ENCODE peak calls at places on chromosomes 2 and 18, in four cellular contexts. N, K, Y and P are unnamed samples.

GRCh38 chr2:40420478-40420877 is 31.4 kb downstream of the SLC8A1 start:
- DNase-seq in N (no peak), Y (no peak), K (no peak), P (no peak)

GRCh38 chr18:60044290-60045006 is 144.7 kb downstream of the PMAIP1 start:
- DNase-seq in N (no peak), K (no peak), Y (no peak), P (no peak)

GRCh38 chr2:151302879-151303278 is 13.4 kb upstream of the NMI start:
- DNase-seq in N (no peak), Y (no peak), K (no peak), P (no peak)

GRCh38 chr18:65751145-65752085 is 603 bp downstream of the CDH7 start:
- DNase-seq in Y (no peak), K (no peak), N (peak; percentile 31), P (no peak)

GRCh38 chr2:25310965-25311865 is 30.5 kb downstream of the DNMT3A start:
- DNase-seq in Y (peak; percentile 91), K (peak; percentile 91), N (no peak), P (peak; percentile 69)

GRCh38 chr2:96359866-96360265 is 24.3 kb downstream of the NCAPH start:
- DNase-seq in Y (no peak), K (no peak), N (no peak), P (no peak)

GRCh38 chr2:47808614-47809013 is 25.7 kb downstream of the MSH6 start:
- DNase-seq in Y (no peak), N (no peak), K (no peak), P (no peak)

GRCh38 chr2:37635359-37636208 is 35.9 kb downstream of the CDC42EP3 start:
- DNase-seq in N (no peak), K (no peak), Y (no peak), P (no peak)

GRCh38 chr18:57221084-57221483 is 74.2 kb downstream of the BOD1L2 start:
- DNase-seq in K (no peak), Y (no peak), N (no peak), P (no peak)

GRCh38 chr2:25822190-25823117 is 55.8 kb downstream of the ASXL2 start:
- DNase-seq in N (peak; percentile 65), Y (peak; percentile 49), K (peak; percentile 46), P (peak; percentile 62)

GRCh38 chr2:235855011-235855410 is 313.2 kb downstream of the GBX2 start:
- DNase-seq in K (no peak), N (no peak), Y (no peak), P (no peak)

GRCh38 chr2:40364143-40364903 is 87.6 kb downstream of the SLC8A1 start:
- DNase-seq in K (no peak), Y (no peak), N (no peak), P (no peak)

GRCh38 chr18:76670564-76671288 is 151.6 kb upstream of the ZNF236 start:
- DNase-seq in N (peak; percentile 55), Y (no peak), K (no peak), P (no peak)

GRCh38 chr2:229591611-229592010 is 122.7 kb downstream of the DNER start:
- DNase-seq in K (no peak), N (no peak), Y (no peak), P (no peak)

GRCh38 chr18:9973461-9973860 is 59.6 kb downstream of the VAPA start:
- DNase-seq in N (no peak), K (no peak), Y (no peak), P (no peak)

GRCh38 chr18:39341106-39341505 is 1775.5 kb upstream of the CELF4 start:
- DNase-seq in N (no peak), K (no peak), Y (no peak), P (no peak)

GRCh38 chr2:11775384-11775783 is 29.0 kb downstream of the LPIN1 start:
- DNase-seq in N (no peak), Y (no peak), K (no peak), P (no peak)

GRCh38 chr2:197929886-197930227 is 125.5 kb downstream of the PLCL1 start:
- DNase-seq in N (no peak), K (no peak), Y (no peak), P (no peak)

GRCh38 chr2:10245021-10245420 is 57.7 kb upstream of the HPCAL1 start:
- DNase-seq in N (no peak), Y (no peak), K (no peak), P (no peak)

GRCh38 chr2:4914551-4914950 is 777.6 kb upstream of the SOX11 start:
- DNase-seq in Y (no peak), N (no peak), K (no peak), P (no peak)

GRCh38 chr18:48037481-48038271 is 107.2 kb upstream of the SMAD2 start:
- DNase-seq in Y (peak; percentile 48), K (peak; percentile 80), N (peak; percentile 77), P (no peak)

GRCh38 chr2:96842600-96842999 is 1.2 kb downstream of the ANKRD23 start:
- DNase-seq in Y (no peak), K (no peak), N (no peak), P (peak; percentile 90)

GRCh38 chr2:182543746-182544525 is 117.1 kb upstream of the PDE1A start:
- DNase-seq in N (no peak), K (no peak), Y (no peak), P (no peak)

GRCh38 chr2:85733121-85733960 is 20.4 kb upstream of the ATOH8 start:
- DNase-seq in N (no peak), Y (no peak), K (no peak), P (peak; percentile 27)

GRCh38 chr18:48216639-48217280 is 192.4 kb downstream of the ZBTB7C start:
- DNase-seq in K (no peak), Y (no peak), N (no peak), P (peak; percentile 69)

GRCh38 chr2:68225119-68225632 is 27.2 kb downstream of the PPP3R1 start:
- DNase-seq in N (peak; percentile 39), Y (peak; percentile 26), K (peak; percentile 18), P (peak; percentile 41)

DNA sequence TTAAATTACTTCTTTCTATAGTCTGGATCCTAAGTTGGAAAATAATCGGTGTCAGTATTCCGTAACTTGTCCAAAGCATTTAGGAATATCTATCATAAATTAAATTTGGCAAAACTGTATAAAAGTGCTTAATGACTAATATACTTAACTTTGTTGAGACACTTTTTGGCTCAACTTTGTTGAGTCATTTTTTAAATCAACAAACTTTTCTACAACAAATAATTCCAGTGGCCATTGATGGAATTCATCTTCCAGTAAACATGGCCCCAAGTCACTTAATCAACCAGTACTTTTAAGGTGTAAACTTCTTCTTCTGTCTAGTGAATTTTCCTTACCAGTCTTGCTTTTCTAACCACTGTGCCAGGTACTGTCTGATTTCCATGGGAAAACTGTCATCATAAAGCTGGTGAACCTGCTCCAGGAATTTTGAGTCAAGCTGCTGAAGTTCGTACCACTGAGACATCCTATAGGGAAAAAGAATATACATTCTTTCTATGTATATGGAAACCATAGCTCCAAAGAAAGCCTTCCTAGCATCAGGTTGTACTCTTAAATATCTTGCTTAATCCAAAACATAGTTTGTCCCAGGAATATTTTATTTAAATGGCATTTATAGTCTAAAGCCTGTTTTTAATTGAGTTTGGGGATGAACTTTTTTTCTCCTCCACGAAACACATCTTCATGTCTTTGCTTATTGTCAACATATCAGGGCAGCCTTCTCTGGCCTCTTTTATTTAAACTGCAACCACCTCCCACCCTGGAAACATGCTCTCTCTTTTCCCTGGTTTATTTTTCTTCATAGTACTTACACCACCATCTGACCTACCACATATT is 4.2 kb downstream of the STAT1 start:
- DNase-seq in K (no peak), Y (no peak), N (no peak), P (no peak)
- TF ChIP-seq POLR2A in K (no peak), Y (no peak), N (no peak), P (no peak)

GRCh38 chr2:54590216-54590961 is 133.1 kb upstream of the EML6 start:
- DNase-seq in N (no peak), Y (no peak), K (no peak), P (no peak)
- H3K4me1 ChIP-seq in N (peaks cover 9% of the 10 kb centered on the region), Y (peaks cover 59% of the 10 kb centered on the region), K (peaks cover 10% of the 10 kb centered on the region), P (peaks cover 83% of the 10 kb centered on the region)

GRCh38 chr18:34999734-35000397 is 41.3 kb upstream of the MAPRE2 start:
- DNase-seq in N (no peak), K (no peak), Y (no peak), P (no peak)
- H3K27ac ChIP-seq in N (no peak overlapping the region), K (no peak overlapping the region), Y (no peak overlapping the region), P (no peak overlapping the region)

GRCh38 chr2:239275037-239275685 is 125.7 kb downstream of the HDAC4 start:
- DNase-seq in Y (peak; percentile 41), K (no peak), N (peak; percentile 49), P (peak; percentile 64)
- TF ChIP-seq POLR2A in Y (no peak), K (no peak), N (no peak), P (no peak)

DNA sequence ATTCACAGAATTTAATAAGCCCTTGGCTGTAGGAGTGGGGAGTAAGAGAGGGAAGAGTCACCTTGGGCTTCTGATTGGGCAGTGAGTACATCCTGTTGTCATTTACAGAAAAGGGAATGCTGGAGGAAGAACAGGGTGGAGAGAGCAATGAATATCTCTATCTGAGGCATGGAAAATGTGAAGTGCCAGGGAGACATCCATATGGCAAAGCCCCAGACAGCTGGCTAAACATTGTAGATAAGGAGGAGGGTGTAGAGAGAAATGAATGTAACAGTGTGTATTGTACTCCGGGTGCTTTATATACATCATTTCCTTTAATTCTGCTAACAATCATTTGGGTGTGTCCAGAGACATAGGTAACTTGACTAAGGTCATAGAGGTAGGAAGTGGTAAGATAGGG is 103.5 kb downstream of the UPP2 start:
- DNase-seq in Y (no peak), K (no peak), N (no peak), P (no peak)
- H3K4me1 ChIP-seq in Y (no peaks in the 10 kb centered on the region), K (no peaks in the 10 kb centered on the region), N (no peaks in the 10 kb centered on the region), P (no peaks in the 10 kb centered on the region)

GRCh38 chr2:233538741-233539140 is 27.8 kb downstream of the USP40 start:
- DNase-seq in N (no peak), K (no peak), Y (no peak), P (no peak)
- H3K27ac ChIP-seq in N (no peak overlapping the region), K (no peak overlapping the region), Y (no peak overlapping the region), P (no peak overlapping the region)

GRCh38 chr2:62822549-62822948 is 117.0 kb downstream of the EHBP1 start:
- DNase-seq in K (no peak), N (no peak), Y (no peak), P (no peak)
- TF ChIP-seq POLR2A in K (no peak), N (no peak), Y (no peak), P (no peak)

GRCh38 chr2:168243061-168243460 is 4.3 kb downstream of the STK39 start:
- DNase-seq in N (no peak), K (no peak), Y (no peak), P (no peak)
- H3K4me1 ChIP-seq in N (no peaks in the 10 kb centered on the region), K (peaks cover under 1% of the 10 kb centered on the region), Y (peaks cover 29% of the 10 kb centered on the region), P (peaks cover 67% of the 10 kb centered on the region)

GRCh38 chr18:50558948-50559749 is 738 bp upstream of the MAPK4 start:
- DNase-seq in Y (peak; percentile 12), K (peak; percentile 24), N (peak; percentile 16), P (no peak)
- H3K27ac ChIP-seq in Y (peak overlapping the region; percentile 41), K (peak overlapping the region; percentile 78), N (peak overlapping the region; percentile 50), P (peak overlapping the region; percentile 20)

GRCh38 chr2:54559593-54560145 is 103.5 kb downstream of the SPTBN1 start:
- DNase-seq in Y (peak; percentile 37), K (peak; percentile 73), N (peak; percentile 52), P (no peak)
- TF ChIP-seq POLR2A in Y (no peak), K (peak; percentile 85), N (no peak), P (no peak)